ENCODE peak calls at places on chromosomes 4 and X, in four cellular contexts. Q is stimulated activated CD4-positive, alpha-beta T cell treated with anti-CD3 and anti-CD28 coated beads, Interleukin-4, amount 100 ng/mL, for 24 hours; D is IMR-90; K is central memory CD4-positive, alpha-beta T cell. P is an unnamed sample.

GRCh38 chr4:157043131-157043530 is 32.8 kb upstream of the GLRB start:
- DNase-seq in Q (no peak), D (peak), K (no peak), P (peak)

GRCh38 chrX:15497865-15498264 is 2.7 kb upstream of the BMX start:
- DNase-seq in Q (peak), D (peak), K (peak), P (peak)

GRCh38 chr4:48985976-48986653 is at the start of gene CWH43:
- DNase-seq in Q (no peak), D (no peak), K (no peak), P (peak)

GRCh38 chr4:33722800-33723511 is 2521.4 kb downstream of the ARAP2 start:
- DNase-seq in Q (no peak), D (no peak), K (no peak), P (peak)

GRCh38 chrX:856901-857300 is 226.3 kb downstream of the SHOX start:
- DNase-seq in Q (no peak), D (no peak), K (no peak), P (no peak)

GRCh38 chrX:104270916-104271512 is 16.3 kb upstream of the ESX1 start:
- DNase-seq in Q (peak), D (peak), K (no peak), P (no peak)

GRCh38 chr4:169116270-169116901 is 106.3 kb upstream of the CBR4 start:
- DNase-seq in Q (no peak), D (peak), K (no peak), P (no peak)

GRCh38 chrX:153812220-153812619 is 17.8 kb downstream of the SSR4 start:
- DNase-seq in Q (no peak), D (no peak), K (no peak), P (no peak)

GRCh38 chr4:110793890-110794588 is 171.2 kb upstream of the PITX2 start:
- DNase-seq in Q (no peak), D (no peak), K (no peak), P (no peak)

GRCh38 chr4:82126641-82127040 is 247.2 kb downstream of the HNRNPD start:
- DNase-seq in Q (no peak), D (no peak), K (no peak), P (no peak)

GRCh38 chr4:62263454-62263853 is 1063.3 kb downstream of the ADGRL3 start:
- DNase-seq in Q (no peak), D (no peak), K (no peak), P (no peak)

GRCh38 chrX:54479471-54480122 is 16.4 kb downstream of the FGD1 start:
- DNase-seq in Q (no peak), D (no peak), K (no peak), P (no peak)

GRCh38 chr4:90546114-90546513 is 418.9 kb downstream of the CCSER1 start:
- DNase-seq in Q (no peak), D (no peak), K (no peak), P (no peak)

P was measured in SK-N-SH.